ENCODE peak calls at places on chromosomes 3 and 15, in ten cellular contexts. F, K, P, C, Y, R, I, O, E and U are unnamed samples.

GRCh38 chr3:13479332-13479581 is 849 bp upstream of the HDAC11 start:
- DNase-seq in F (peak), K (peak), P (peak), C (no peak), Y (no peak), R (peak), I (peak), O (no peak), E (no peak), U (no peak)

GRCh38 chr15:62112616-62113593 is 46.1 kb downstream of the C2CD4A start:
- DNase-seq in F (no peak), K (no peak), P (no peak), C (no peak), Y (peak), R (no peak), I (no peak), O (peak), E (no peak), U (no peak)

GRCh38 chr3:78647735-78648134 is 1120.1 kb downstream of the ROBO1 start:
- DNase-seq in F (no peak), K (no peak), P (no peak), C (no peak), Y (no peak), R (no peak), I (no peak), O (peak), E (no peak), U (no peak)

GRCh38 chr15:89406756-89407650 is 72.4 kb upstream of the POLG start:
- DNase-seq in F (no peak), K (no peak), P (peak), C (no peak), Y (no peak), R (peak), I (no peak), O (no peak), E (no peak), U (no peak)

GRCh38 chr3:31066999-31067398 is 172.5 kb upstream of the GADL1 start:
- DNase-seq in F (no peak), K (no peak), P (no peak), C (no peak), Y (no peak), R (no peak), I (no peak), O (peak), E (no peak), U (no peak)

GRCh38 chr3:195462308-195462610 is 19.4 kb upstream of the ACAP2 start:
- DNase-seq in F (peak), K (no peak), P (no peak), C (no peak), Y (no peak), R (no peak), I (no peak), O (no peak), E (no peak), U (no peak)

GRCh38 chr15:101143321-101143720 is 108.5 kb downstream of the CHSY1 start:
- DNase-seq in F (no peak), K (no peak), P (no peak), C (no peak), Y (no peak), R (no peak), I (no peak), O (no peak), E (no peak), U (no peak)

GRCh38 chr15:51185213-51185619 is 90.5 kb upstream of the TNFAIP8L3 start:
- DNase-seq in F (no peak), K (no peak), P (no peak), C (no peak), Y (no peak), R (no peak), I (no peak), O (no peak), E (no peak), U (no peak)

GRCh38 chr3:9028134-9028533 is 64.9 kb upstream of the RAD18 start:
- DNase-seq in F (peak), K (peak), P (no peak), C (no peak), Y (no peak), R (no peak), I (peak), O (peak), E (no peak), U (no peak)

GRCh38 chr3:139269984-139270383 is 73.8 kb upstream of the MRPS22 start:
- DNase-seq in F (no peak), K (no peak), P (no peak), C (no peak), Y (no peak), R (no peak), I (no peak), O (no peak), E (no peak), U (no peak)

DNA sequence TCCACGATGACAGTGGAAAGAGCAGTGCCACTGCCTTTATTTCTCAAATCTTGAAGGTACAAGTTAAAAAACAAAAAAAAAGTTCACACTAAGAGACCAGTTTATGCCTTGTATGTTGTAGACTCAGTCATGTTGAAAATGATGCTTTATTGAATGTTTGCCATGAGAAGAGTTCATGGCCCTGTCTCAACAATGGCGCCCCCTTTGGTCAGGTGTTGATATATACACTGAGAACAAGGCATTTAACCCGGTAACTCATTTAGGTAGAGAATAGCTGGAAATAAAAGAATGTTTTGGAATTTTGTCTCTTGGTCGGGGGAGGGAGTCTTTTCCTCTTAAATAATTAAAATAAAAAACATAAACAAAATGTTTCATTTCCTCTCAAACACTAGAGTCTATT is 145.6 kb upstream of the SLC2A2 start:
- DNase-seq in F (no peak), K (no peak), P (no peak), C (no peak), Y (no peak), R (peak), I (no peak), O (no peak), E (no peak), U (no peak)
- TF ChIP-seq CTCF in F (no peak), K (peak), P (peak), C (no peak), Y (peak), R (peak), I (no peak), O (peak), E (peak), U (peak)

DNA sequence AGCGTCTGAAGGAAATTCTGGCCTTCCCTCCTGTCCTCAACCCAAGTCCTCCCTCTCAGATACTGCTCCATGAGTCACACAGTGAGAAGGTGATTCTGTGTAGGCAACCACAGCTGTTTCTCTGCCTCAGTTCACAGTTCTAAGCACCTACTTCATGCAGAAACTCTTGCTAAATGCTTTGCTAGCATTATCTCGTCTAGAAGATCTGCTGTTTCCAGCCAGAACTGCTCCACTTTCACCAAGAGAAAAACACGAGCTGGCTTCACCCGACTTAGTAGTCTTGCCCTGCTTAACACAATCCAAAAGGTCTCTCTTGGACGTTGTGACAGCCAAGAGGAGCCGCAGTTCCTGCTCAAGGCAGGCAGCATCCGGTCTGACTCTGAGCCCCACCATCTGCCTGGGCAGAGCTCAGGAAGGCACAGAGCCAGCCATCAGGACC is 272.2 kb downstream of the UACA start:
- DNase-seq in F (no peak), K (no peak), P (no peak), C (no peak), Y (no peak), R (no peak), I (no peak), O (peak), E (no peak), U (no peak)
- H3K27ac ChIP-seq in F (no peak), K (no peak), P (no peak), C (no peak), Y (peak), R (no peak), I (no peak), O (no peak), E (peak), U (no peak)

GRCh38 chr15:75309711-75310110 is 26.2 kb upstream of the COMMD4 start:
- DNase-seq in F (no peak), K (no peak), P (no peak), C (no peak), Y (no peak), R (no peak), I (no peak), O (peak), E (no peak), U (no peak)

GRCh38 chr15:75313116-75313845 is 22.6 kb upstream of the COMMD4 start:
- DNase-seq in F (no peak), K (no peak), P (no peak), C (no peak), Y (no peak), R (no peak), I (no peak), O (no peak), E (no peak), U (no peak)

GRCh38 chr15:75302318-75302717 is 19.7 kb downstream of the GOLGA6D start:
- DNase-seq in F (no peak), K (no peak), P (no peak), C (no peak), Y (no peak), R (no peak), I (no peak), O (no peak), E (no peak), U (no peak)

GRCh38 chr15:75306188-75306587 is 23.6 kb downstream of the GOLGA6D start:
- DNase-seq in F (no peak), K (no peak), P (no peak), C (no peak), Y (no peak), R (no peak), I (no peak), O (no peak), E (no peak), U (no peak)

GRCh38 chr15:75307778-75308390 is 25.2 kb downstream of the GOLGA6D start:
- DNase-seq in F (peak), K (no peak), P (peak), C (no peak), Y (peak), R (peak), I (no peak), O (no peak), E (no peak), U (no peak)
- TF ChIP-seq CTCF in F (peak), K (no peak), P (peak), C (peak), Y (peak), R (peak), I (peak), O (peak), E (peak), U (peak)

DNA sequence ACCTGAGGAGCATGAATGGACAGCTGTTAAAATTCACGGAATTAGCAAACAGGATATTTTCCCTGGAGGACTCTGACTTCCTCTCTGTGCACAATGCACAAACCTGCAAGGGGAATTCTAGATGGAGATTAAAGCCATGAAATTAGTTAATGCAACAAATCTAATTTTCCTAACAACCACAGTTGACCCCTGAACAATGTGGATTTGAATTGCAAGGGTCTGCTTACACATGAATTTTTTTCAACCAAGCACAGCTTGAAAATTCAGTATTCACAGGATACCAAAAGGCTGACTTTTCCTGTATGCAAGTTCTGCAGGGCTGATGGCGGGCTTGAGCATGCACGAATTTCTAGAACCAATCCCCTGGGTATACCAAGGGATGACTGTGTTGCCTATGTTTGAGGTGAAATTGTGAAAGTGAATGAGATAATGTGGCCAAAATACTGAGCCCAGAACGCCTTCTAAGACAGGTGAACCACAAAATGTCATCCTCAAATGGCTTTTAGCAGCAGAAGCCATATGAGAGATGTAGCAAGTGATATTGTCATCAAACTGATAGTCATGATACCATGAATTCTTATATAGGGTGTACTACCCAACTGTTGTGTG is 52.5 kb downstream of the COL8A1 start:
- DNase-seq in F (no peak), K (no peak), P (no peak), C (no peak), Y (no peak), R (no peak), I (no peak), O (no peak), E (no peak), U (no peak)
- H3K27ac ChIP-seq in F (no peak), K (no peak), P (no peak), C (no peak), Y (no peak), R (no peak), I (no peak), O (no peak), E (no peak), U (no peak)

GRCh38 chr15:74038707-74039655 is 43.4 kb downstream of the GOLGA6A start:
- DNase-seq in F (no peak), K (no peak), P (no peak), C (no peak), Y (no peak), R (no peak), I (no peak), O (peak), E (no peak), U (no peak)

GRCh38 chr15:74035121-74035829 is 40.8 kb downstream of the PML start:
- DNase-seq in F (no peak), K (no peak), P (no peak), C (no peak), Y (no peak), R (no peak), I (no peak), O (no peak), E (no peak), U (no peak)

GRCh38 chr15:74037171-74038117 is 42.9 kb downstream of the PML start:
- DNase-seq in F (no peak), K (no peak), P (no peak), C (no peak), Y (no peak), R (no peak), I (no peak), O (no peak), E (no peak), U (no peak)

GRCh38 chr15:74034206-74034755 is 39.8 kb downstream of the PML start:
- DNase-seq in F (no peak), K (no peak), P (no peak), C (no peak), Y (no peak), R (no peak), I (no peak), O (no peak), E (no peak), U (no peak)

DNA sequence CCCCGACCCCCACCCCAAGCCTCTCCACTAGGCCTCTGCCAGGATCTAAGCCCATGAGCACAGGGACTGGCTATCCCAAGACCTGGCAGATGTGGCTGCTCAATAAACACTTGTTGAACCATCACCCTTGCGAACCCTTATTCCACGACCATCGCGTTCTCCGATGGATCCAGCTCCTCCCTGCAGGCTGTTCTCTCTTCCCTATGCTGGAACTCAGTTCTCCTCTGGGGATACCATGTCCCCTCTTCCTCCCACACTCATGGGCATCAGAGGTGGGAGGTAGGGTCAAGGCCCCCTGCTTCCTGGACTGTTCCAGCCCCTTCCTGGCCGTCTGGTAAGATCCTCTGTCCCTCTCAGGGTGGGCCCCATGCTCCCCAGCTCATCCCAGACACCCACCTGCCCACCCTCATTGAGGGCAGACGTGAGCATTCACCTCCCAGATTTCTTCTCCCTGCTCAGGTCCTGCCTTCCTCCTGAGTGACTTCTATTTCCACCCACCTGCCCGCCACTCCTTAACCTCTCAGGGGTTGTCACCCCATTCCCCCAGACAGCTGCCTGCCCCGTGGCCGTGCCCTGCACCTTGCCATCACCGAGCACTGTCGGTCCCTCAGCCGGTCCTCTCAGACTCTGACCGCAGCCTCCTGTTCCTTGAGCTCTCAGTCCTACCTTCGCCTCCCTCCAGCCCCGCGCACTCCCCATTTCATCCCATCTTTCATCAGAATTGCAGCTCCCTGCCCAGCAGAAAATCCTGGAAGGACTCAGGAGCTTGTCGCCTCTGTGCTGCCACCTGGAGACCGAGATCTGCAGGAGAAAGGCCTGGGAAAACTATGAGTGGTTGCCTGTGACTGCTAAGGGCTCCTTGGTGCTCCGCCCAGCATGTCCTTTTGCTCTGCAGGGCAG is 42.0 kb downstream of the PML start:
- DNase-seq in F (peak), K (peak), P (peak), C (no peak), Y (peak), R (peak), I (no peak), O (peak), E (no peak), U (no peak)
- TF ChIP-seq CTCF in F (peak), K (peak), P (peak), C (no peak), Y (peak), R (peak), I (peak), O (peak), E (peak), U (no peak)

GRCh38 chr15:31300208-31300661 is 26.4 kb upstream of the KLF13 start:
- DNase-seq in F (no peak), K (peak), P (no peak), C (no peak), Y (no peak), R (no peak), I (peak), O (no peak), E (no peak), U (no peak)
- H3K27ac ChIP-seq in F (no peak), K (peak), P (no peak), C (no peak), Y (peak), R (no peak), I (no peak), O (no peak), E (no peak), U (no peak)

DNA sequence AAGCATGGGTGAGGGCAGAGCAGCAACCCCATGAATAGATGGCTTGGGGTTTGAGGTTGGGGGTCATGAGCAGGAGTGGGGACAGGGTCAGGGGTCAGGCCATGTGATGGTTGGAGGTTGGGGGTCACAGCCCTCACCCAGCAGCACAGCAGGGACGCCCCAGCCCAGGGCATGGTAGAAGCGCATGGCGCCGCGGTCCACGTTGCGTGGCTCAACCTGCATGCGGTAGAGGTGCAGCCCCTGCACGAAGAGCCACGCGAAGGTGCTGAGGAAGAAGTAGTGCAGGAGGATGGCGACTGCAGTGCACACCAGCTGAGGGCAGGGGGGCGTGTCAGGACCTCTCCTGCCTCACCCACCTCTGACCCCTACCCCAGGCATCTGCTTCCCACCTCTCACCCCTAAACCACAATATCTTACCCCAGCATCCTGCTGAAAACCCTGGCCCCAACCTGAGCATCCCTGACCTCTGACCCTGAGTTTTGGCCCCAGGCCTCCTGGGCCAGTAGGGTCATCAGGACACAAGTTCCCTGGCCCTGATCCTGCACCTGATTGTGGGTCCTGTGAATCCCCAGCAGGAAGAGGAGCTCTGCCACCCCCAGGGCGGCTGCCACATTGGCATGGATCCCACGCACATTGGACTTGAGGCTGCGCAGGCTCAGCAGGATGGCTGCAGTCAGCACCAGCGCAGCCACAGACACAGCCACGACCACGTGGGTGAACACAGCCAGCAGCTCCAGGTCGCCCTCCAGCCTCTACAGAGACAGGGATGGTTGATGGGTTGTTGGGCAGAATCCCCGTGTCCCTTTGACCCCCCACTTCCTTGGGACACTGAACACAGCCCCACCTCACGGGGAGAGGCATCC is 9.9 kb upstream of the SLC26A6 start:
- DNase-seq in F (no peak), K (no peak), P (no peak), C (no peak), Y (no peak), R (no peak), I (no peak), O (no peak), E (no peak), U (no peak)
- TF ChIP-seq CTCF in F (no peak), K (no peak), P (no peak), C (no peak), Y (no peak), R (no peak), I (no peak), O (no peak), E (no peak), U (no peak)

GRCh38 chr15:74783072-74783807 is 1.4 kb downstream of the CSK start:
- DNase-seq in F (peak), K (no peak), P (peak), C (no peak), Y (no peak), R (no peak), I (peak), O (peak), E (no peak), U (no peak)
- H3K27ac ChIP-seq in F (peak), K (peak), P (no peak), C (peak), Y (peak), R (no peak), I (peak), O (peak), E (peak), U (peak)

DNA sequence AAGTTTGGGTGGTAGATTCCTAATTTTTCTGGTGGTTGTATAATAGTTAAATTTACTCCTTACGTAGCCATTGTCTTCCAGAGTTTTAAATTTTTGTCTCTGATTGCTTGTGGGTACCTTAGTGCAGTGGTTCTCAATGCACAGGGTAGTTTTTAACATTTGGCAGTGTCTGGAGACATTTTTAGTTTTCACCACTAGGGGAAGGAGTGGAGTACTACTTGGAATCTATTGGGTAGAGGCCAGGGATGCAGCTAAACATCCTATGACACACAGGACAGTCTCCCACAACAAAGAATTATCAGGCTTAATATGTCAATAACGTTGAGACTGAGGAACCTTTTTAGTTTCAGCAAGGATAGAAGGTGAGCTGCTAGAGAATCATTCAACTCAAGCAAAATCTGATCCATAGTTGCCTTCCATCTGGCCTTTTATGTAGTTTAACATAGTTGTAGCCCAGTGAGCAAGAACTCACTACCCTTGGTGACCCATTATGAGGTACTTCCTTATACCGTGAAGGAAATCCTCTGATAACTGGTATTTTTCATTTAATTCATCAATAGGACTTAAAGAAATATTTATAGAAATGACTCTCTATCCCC is 8.6 kb upstream of the STX19 start:
- DNase-seq in F (no peak), K (no peak), P (peak), C (no peak), Y (peak), R (peak), I (no peak), O (peak), E (no peak), U (no peak)
- TF ChIP-seq CTCF in F (peak), K (peak), P (peak), C (peak), Y (peak), R (peak), I (peak), O (peak), E (peak), U (peak)

GRCh38 chr3:58585994-58586393 is 8.8 kb upstream of the FAM107A start:
- DNase-seq in F (no peak), K (no peak), P (peak), C (no peak), Y (no peak), R (no peak), I (no peak), O (no peak), E (no peak), U (no peak)
- H3K27ac ChIP-seq in F (no peak), K (no peak), P (no peak), C (no peak), Y (no peak), R (no peak), I (no peak), O (no peak), E (no peak), U (peak)